ENCODE peak calls at places on chromosome 13, in eight cellular contexts. A, K, Z, T, B, C, O and S are unnamed samples.

GRCh38 chr13:44620057-44620456 is 43.9 kb upstream of the TSC22D1 start:
- DNase-seq in A (no peak), K (no peak), Z (no peak), T (no peak), B (no peak), C (no peak), O (no peak), S (no peak)

GRCh38 chr13:103466761-103467160 is 400.5 kb upstream of the SLC10A2 start:
- DNase-seq in A (no peak), K (no peak), Z (no peak), T (no peak), B (no peak), C (no peak), O (no peak), S (no peak)

GRCh38 chr13:105464249-105464648 is 1071.2 kb downstream of the EFNB2 start:
- DNase-seq in A (no peak), K (no peak), Z (no peak), T (no peak), B (no peak), C (no peak), O (no peak), S (no peak)

GRCh38 chr13:40187836-40188591 is 478.4 kb downstream of the FOXO1 start:
- DNase-seq in A (no peak), K (peak; percentile 45), Z (no peak), T (no peak), B (peak; percentile 61), C (no peak), O (peak; percentile 59), S (no peak)

GRCh38 chr13:84417426-84417825 is 535.2 kb upstream of the SLITRK1 start:
- DNase-seq in A (no peak), K (no peak), Z (no peak), T (no peak), B (no peak), C (no peak), O (no peak), S (no peak)

GRCh38 chr13:44312898-44313551 is 60.6 kb upstream of the SERP2 start:
- DNase-seq in A (no peak), K (no peak), Z (no peak), T (peak; percentile 33), B (no peak), C (no peak), O (no peak), S (no peak)

GRCh38 chr13:48334534-48335127 is 31.1 kb downstream of the RB1 start:
- DNase-seq in A (no peak), K (no peak), Z (no peak), T (no peak), B (no peak), C (no peak), O (no peak), S (no peak)

GRCh38 chr13:27359203-27359821 is 65.1 kb upstream of the GTF3A start:
- DNase-seq in A (peak; percentile 67), K (peak; percentile 35), Z (no peak), T (peak; percentile 61), B (peak; percentile 76), C (peak; percentile 46), O (peak; percentile 40), S (peak; percentile 68)

GRCh38 chr13:89584058-89584457 is 1763.4 kb upstream of the MIR17HG start:
- DNase-seq in A (no peak), K (no peak), Z (no peak), T (no peak), B (no peak), C (no peak), O (no peak), S (no peak)

GRCh38 chr13:114124921-114125320 is 7.5 kb downstream of the RASA3 start:
- DNase-seq in A (no peak), K (peak; percentile 48), Z (no peak), T (no peak), B (peak; percentile 83), C (peak; percentile 61), O (peak; percentile 49), S (no peak)

GRCh38 chr13:47499358-47500150 is 501.5 kb downstream of the SUCLA2 start:
- DNase-seq in A (no peak), K (no peak), Z (no peak), T (no peak), B (no peak), C (no peak), O (no peak), S (no peak)

GRCh38 chr13:77429320-77430142 is 102.6 kb upstream of the MYCBP2 start:
- DNase-seq in A (no peak), K (no peak), Z (no peak), T (no peak), B (peak; percentile 72), C (peak; percentile 50), O (no peak), S (no peak)

GRCh38 chr13:51542358-51542972 is 41.8 kb upstream of the WDFY2 start:
- DNase-seq in A (no peak), K (no peak), Z (no peak), T (no peak), B (no peak), C (no peak), O (no peak), S (no peak)

GRCh38 chr13:39616087-39616694 is 13.2 kb upstream of the LHFPL6 start:
- DNase-seq in A (peak; percentile 53), K (no peak), Z (no peak), T (no peak), B (peak; percentile 31), C (no peak), O (no peak), S (peak; percentile 60)

GRCh38 chr13:71829542-71829941 is 37.5 kb downstream of the DACH1 start:
- DNase-seq in A (no peak), K (no peak), Z (no peak), T (no peak), B (no peak), C (no peak), O (no peak), S (no peak)

GRCh38 chr13:42615691-42616090 is 41.7 kb downstream of the TNFSF11 start:
- DNase-seq in A (no peak), K (no peak), Z (no peak), T (no peak), B (no peak), C (no peak), O (no peak), S (no peak)

GRCh38 chr13:108003626-108004025 is 211.7 kb downstream of the LIG4 start:
- DNase-seq in A (no peak), K (no peak), Z (no peak), T (peak; percentile 67), B (no peak), C (no peak), O (no peak), S (no peak)

GRCh38 chr13:32911506-32911905 is 104.7 kb upstream of the KL start:
- DNase-seq in A (no peak), K (peak; percentile 16), Z (no peak), T (no peak), B (no peak), C (no peak), O (no peak), S (no peak)

GRCh38 chr13:33236021-33236420 is 49.5 kb downstream of the STARD13 start:
- DNase-seq in A (no peak), K (no peak), Z (no peak), T (no peak), B (no peak), C (no peak), O (no peak), S (no peak)

GRCh38 chr13:44191504-44192171 is 182.0 kb upstream of the SERP2 start:
- DNase-seq in A (peak; percentile 77), K (no peak), Z (no peak), T (no peak), B (peak; percentile 47), C (no peak), O (peak; percentile 6), S (peak; percentile 78)

GRCh38 chr13:50403311-50403710 is 388.1 kb downstream of the KCNRG start:
- DNase-seq in A (no peak), K (no peak), Z (no peak), T (no peak), B (no peak), C (no peak), O (no peak), S (no peak)

GRCh38 chr13:97978661-97979450 is 25.4 kb downstream of the IPO5 start:
- DNase-seq in A (no peak), K (no peak), Z (no peak), T (no peak), B (no peak), C (no peak), O (no peak), S (no peak)

GRCh38 chr13:99926014-99926731 is 45.4 kb downstream of the ZIC5 start:
- DNase-seq in A (no peak), K (no peak), Z (no peak), T (peak; percentile 42), B (no peak), C (no peak), O (no peak), S (no peak)

GRCh38 chr13:72726721-72727416 is 560 bp downstream of the MZT1 start:
- DNase-seq in A (no peak), K (no peak), Z (no peak), T (peak; percentile 23), B (peak; percentile 70), C (peak; percentile 21), O (peak; percentile 35), S (no peak)

GRCh38 chr13:94546071-94546839 is 49.7 kb downstream of the TGDS start:
- DNase-seq in A (no peak), K (no peak), Z (no peak), T (no peak), B (no peak), C (no peak), O (no peak), S (no peak)

GRCh38 chr13:83709751-83710515 is 172.3 kb downstream of the SLITRK1 start:
- DNase-seq in A (no peak), K (no peak), Z (no peak), T (no peak), B (no peak), C (no peak), O (no peak), S (no peak)

GRCh38 chr13:30751183-30751933 is 16.0 kb downstream of the ALOX5AP start:
- DNase-seq in A (no peak), K (no peak), Z (no peak), T (no peak), B (no peak), C (no peak), O (no peak), S (no peak)

GRCh38 chr13:106052200-106052767 is 483.2 kb downstream of the EFNB2 start:
- DNase-seq in A (no peak), K (no peak), Z (no peak), T (no peak), B (no peak), C (no peak), O (no peak), S (no peak)

GRCh38 chr13:91058066-91058465 is 289.4 kb upstream of the MIR17HG start:
- DNase-seq in A (no peak), K (no peak), Z (no peak), T (no peak), B (no peak), C (no peak), O (no peak), S (no peak)

GRCh38 chr13:41767801-41768200 is 193.1 kb downstream of the VWA8 start:
- DNase-seq in A (no peak), K (no peak), Z (no peak), T (no peak), B (no peak), C (no peak), O (no peak), S (no peak)

GRCh38 chr13:48400820-48401219 is 12.1 kb downstream of the LPAR6 start:
- DNase-seq in A (no peak), K (no peak), Z (no peak), T (no peak), B (no peak), C (no peak), O (no peak), S (no peak)

GRCh38 chr13:46668302-46668720 is 115.3 kb downstream of the LRCH1 start:
- DNase-seq in A (peak; percentile 66), K (no peak), Z (no peak), T (no peak), B (no peak), C (no peak), O (no peak), S (no peak)

GRCh38 chr13:71785361-71785760 is 81.6 kb downstream of the DACH1 start:
- DNase-seq in A (no peak), K (no peak), Z (no peak), T (no peak), B (no peak), C (no peak), O (no peak), S (no peak)

GRCh38 chr13:38350114-38350617 is 515 bp downstream of the UFM1 start:
- DNase-seq in A (peak; percentile 59), K (peak; percentile 48), Z (peak; percentile 69), T (peak; percentile 57), B (peak; percentile 65), C (peak; percentile 40), O (peak; percentile 23), S (peak; percentile 68)